ENCODE peak calls at places on chromosomes 5 and 9, in six cellular contexts. K is lower lobe of right lung, V is ovary, Y is left ventricle myocardium inferior, R is right atrium auricular region, H is WERI-Rb-1. D is an unnamed sample.

GRCh38 chr5:98365126-98365525 is 408.3 kb upstream of the RGMB start:
- DNase-seq in K (no peak), V (no peak), R (no peak), Y (no peak), H (no peak), D (no peak)

GRCh38 chr5:131608597-131608996 is 26.4 kb downstream of the RAPGEF6 start:
- DNase-seq in K (no peak), H (no peak), V (no peak), R (no peak), Y (no peak), D (no peak)

GRCh38 chr9:116115731-116116353 is 37.7 kb upstream of the PAPPA start:
- DNase-seq in V (no peak), Y (no peak), K (no peak), H (no peak), R (no peak), D (peak)

GRCh38 chr5:74063346-74063745 is 437.4 kb downstream of the ARHGEF28 start:
- DNase-seq in Y (no peak), H (no peak), R (no peak), V (no peak), K (no peak), D (no peak)

GRCh38 chr5:3601929-3602712 is 6.5 kb downstream of the IRX1 start:
- DNase-seq in K (no peak), Y (no peak), R (no peak), H (peak), V (no peak), D (no peak)

GRCh38 chr5:89289604-89290003 is 406.6 kb upstream of the MEF2C start:
- DNase-seq in V (no peak), R (no peak), Y (no peak), K (no peak), H (no peak), D (no peak)

GRCh38 chr5:39284552-39284951 is 65.2 kb upstream of the FYB1 start:
- DNase-seq in K (no peak), H (no peak), Y (no peak), V (no peak), R (no peak), D (no peak)

GRCh38 chr5:68460147-68460760 is 244.7 kb downstream of the PIK3R1 start:
- DNase-seq in R (no peak), Y (no peak), H (peak), K (no peak), V (no peak), D (peak)

GRCh38 chr5:61658592-61659008 is 326.5 kb downstream of the ZSWIM6 start:
- DNase-seq in V (peak), K (peak), Y (peak), H (peak), R (peak), D (peak)

DNA sequence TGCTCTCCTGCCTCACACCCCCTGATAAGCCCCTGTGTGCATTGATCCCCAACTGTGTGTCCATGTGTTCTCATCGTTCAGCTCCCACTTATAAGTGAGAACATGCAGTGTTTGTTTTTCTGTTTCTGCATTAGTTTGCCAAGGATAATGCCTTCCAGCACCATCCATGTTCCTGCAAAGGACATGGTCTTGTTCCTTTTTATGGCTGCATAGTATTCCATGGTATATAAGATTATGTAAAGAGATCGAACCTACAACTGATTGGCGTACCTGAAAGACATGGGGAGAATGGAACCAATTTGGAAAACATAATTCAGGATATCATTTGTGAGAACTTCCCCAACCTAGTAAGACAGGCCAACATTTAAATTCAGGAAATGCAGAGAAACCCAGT is 32.4 kb downstream of the ANKRD33B start:
- DNase-seq in R (peak), Y (no peak), K (no peak), H (no peak), V (no peak), D (no peak)
- H3K4me3 ChIP-seq in R (no peak), Y (peak), K (peak), H (no peak), V (no peak), D (no peak)

DNA sequence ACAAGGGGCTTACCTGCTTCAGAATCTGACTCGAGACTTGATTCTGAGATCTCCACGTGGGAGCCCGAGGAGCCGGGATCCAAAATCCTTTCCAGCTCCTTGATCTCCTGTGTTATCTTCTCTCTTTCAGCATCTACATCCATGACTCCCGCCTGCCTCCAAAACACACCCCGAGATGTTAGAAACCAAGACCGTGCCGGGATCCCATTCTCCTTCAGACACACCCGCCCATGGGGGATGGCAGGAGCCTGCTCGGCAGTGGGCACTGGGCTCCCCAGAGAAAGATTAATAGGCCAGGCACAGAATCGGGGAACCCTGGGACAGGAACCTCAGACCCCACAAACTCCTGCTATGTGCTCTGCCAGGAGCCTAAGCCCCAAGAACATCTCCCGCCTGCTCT is 1.7 kb downstream of the SNAPC4 start:
- DNase-seq in Y (no peak), H (no peak), R (no peak), K (no peak), V (no peak), D (no peak)
- H3K4me3 ChIP-seq in Y (no peak), H (no peak), R (no peak), K (no peak), V (no peak), D (no peak)

DNA sequence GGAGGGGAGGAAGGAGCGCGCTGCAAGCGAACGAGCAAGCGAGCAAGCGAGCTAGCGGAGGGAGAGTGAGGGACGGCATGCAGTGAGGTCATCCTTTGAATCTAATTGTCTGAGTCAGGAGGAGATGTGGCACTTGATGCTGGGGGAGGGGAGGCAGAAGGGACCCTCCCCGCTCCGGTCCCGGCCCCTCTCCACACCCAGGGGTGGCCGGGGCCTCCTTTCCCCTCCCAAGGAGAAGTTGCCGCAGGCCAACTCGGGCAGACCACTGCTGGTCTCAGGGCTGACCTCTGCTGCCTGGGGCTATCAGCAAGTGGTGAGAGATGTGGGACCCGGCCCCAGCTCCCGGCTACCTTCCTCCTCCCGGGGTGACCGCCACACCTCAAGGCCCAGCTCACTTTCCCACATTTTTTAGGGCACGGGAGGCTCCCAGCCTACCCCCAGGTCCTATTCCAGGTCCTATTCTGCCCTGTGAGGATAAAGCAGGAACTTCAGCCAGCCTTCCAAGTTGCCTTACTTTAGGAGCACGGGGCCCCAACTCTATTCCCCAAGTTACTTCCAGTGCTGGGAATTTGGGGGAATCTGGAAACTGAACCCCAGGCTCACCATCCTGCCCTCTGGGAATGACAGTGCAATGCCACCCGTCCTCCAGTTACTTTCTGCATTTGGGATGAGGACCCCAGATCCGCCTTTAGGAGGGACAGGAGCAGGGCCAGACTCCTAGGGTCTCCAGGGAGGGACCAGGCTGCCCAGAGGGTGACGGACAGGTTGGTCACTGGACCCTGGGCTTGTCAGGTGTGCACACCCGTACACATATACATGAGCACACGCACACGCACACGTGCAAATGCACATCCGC is 11.1 kb downstream of the CNTFR start:
- DNase-seq in H (peak), R (no peak), K (no peak), V (no peak), Y (no peak), D (peak)
- H3K4me3 ChIP-seq in H (peak), R (peak), K (peak), V (no peak), Y (peak), D (no peak)

GRCh38 chr5:93609756-93610155 is 26.7 kb downstream of the NR2F1 start:
- DNase-seq in V (no peak), K (no peak), Y (no peak), H (no peak), R (no peak), D (no peak)

GRCh38 chr5:93604119-93604963 is 21.3 kb downstream of the NR2F1 start:
- DNase-seq in Y (no peak), K (no peak), V (no peak), H (peak), R (no peak), D (peak)

GRCh38 chr5:93610581-93611167 is 27.7 kb downstream of the NR2F1 start:
- DNase-seq in K (no peak), V (no peak), Y (no peak), R (no peak), H (no peak), D (no peak)

GRCh38 chr5:93606384-93606752 is 23.3 kb downstream of the NR2F1 start:
- DNase-seq in Y (no peak), H (no peak), V (no peak), K (no peak), R (no peak), D (no peak)

DNA sequence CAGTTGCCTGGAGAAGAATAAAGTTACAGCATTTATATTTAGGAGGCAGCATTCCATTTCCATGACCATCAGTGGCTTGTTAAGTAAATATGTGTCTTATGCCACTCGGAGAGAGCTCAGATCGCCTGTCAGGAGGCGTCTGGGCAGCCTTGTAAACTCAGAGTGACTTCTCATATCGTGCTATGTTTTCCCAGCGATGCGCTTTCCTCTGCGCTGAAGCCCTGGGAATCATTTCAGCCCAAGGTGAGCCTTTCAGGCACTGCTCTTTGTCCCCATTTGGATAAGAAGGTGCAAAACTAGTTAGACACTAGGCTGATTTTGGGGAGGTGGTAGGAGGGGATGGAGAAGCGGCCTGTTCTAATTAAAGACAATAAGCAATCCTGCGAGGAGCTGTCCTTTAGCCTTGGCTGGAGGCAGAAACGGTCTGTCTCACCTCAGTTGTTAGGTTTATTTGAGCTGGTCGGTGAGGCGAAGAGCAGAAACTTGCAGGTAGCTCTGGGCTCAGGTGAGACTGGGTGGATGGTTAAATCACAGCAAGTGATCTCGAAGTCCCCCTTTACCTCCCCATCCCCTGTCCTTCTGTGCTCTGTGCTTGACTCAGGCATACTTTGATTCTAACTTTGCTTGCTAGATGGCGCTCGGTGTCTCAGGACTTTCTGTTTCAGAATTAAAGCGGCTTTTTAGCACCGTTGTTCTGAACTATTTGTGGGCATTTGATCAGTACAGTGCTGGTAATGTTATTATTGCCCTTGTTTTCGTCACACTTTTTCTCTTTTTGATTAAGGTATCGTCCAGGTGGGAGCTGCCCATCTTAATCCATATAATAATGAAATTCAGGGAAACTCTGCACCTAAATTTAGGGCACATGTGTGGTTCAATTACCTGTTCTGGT is 24.6 kb downstream of the NR2F1 start:
- DNase-seq in H (peak), V (no peak), K (no peak), R (no peak), Y (no peak), D (peak)
- H3K4me3 ChIP-seq in H (no peak), V (no peak), K (no peak), R (no peak), Y (peak), D (no peak)

DNA sequence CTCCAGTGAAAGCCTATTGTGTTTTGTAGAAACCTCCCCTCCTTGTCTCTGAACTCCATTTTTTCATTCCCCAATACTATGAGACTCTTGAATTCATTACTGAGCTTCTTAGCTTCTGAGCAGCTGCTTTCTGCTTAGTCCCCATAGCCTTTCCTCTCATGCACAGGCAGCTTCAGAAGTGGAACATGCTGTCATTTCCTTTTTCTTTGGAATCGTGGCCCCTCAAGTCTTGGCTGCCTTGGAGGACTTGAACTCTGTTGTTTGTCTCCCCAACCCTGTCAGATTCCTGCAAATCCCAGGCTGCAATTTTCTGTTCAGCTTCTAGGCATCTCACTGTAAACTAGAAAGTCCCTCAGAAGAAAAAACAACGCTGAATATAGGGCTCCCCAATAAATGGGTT is 268.5 kb downstream of the ARRDC3 start:
- DNase-seq in V (no peak), Y (no peak), R (no peak), H (no peak), K (no peak), D (peak)
- H3K4me3 ChIP-seq in V (no peak), Y (no peak), R (no peak), H (no peak), K (no peak), D (no peak)

GRCh38 chr5:164998142-164998541 is 1492.7 kb downstream of the MAT2B start:
- DNase-seq in H (no peak), R (no peak), V (no peak), Y (no peak), K (no peak), D (no peak)
- H3K4me3 ChIP-seq in H (no peak), R (no peak), V (no peak), Y (no peak), K (no peak), D (no peak)

DNA sequence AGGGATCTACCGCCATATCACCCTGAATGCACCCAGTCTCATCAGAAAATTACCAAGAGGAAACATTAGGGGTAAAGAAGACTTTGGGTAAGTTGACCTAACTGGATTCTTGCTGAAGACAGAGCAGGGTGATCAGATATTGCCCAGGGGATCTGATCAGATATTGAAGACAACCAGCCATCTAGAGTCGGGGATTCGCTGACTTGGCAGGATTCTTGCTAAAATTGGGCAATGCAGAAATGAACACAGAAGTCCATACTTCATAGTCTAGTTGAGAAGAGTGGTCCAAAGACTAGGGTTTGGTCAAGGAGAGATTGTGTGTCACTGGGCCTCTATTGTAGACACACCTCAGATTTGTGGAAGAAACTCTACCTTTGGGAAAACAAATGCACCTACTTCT is 107.2 kb downstream of the SV2C start:
- DNase-seq in Y (no peak), R (no peak), H (no peak), K (no peak), V (no peak), D (no peak)
- H3K4me3 ChIP-seq in Y (no peak), R (no peak), H (no peak), K (no peak), V (no peak), D (no peak)

DNA sequence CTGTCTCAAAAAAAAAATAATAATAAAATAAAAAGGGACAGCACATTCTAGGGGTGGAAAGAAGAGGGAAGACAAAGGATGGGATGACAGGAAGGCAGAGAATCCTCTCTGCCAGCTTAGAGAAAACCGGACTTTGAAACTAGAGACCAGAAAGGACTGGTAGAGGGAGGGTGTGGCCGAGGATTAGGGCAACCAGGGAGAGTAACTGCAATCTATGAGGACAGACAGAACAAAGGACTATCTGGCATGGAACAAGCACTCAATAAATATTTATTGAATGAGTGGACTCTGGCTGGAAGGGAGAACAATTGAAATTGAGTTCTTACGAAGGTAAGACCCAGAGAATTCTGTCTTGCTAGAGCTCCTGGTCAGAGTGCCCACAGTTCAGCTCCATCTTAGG is 2.4 kb downstream of the GBA2 start:
- DNase-seq in H (no peak), V (no peak), R (no peak), K (no peak), Y (no peak), D (no peak)
- H3K4me3 ChIP-seq in H (no peak), V (peak), R (peak), K (peak), Y (peak), D (peak)